ENCODE peak calls at places on chromosome 5, in seven cellular contexts. U is spleen, S is GM12865, R is fibroblast of lung, O is nephron progenitor cell, L is ovary, C is RWPE1. M is an unnamed sample.

GRCh38 chr5:139361821-139362429 is 20.3 kb downstream of the PAIP2 start:
- DNase-seq in U (peak), S (no peak), R (no peak), O (no peak), L (no peak), C (no peak), M (no peak)

GRCh38 chr5:79971156-79971555 is 19.9 kb downstream of the MTX3 start:
- DNase-seq in U (no peak), S (no peak), R (peak), O (no peak), L (no peak), C (peak), M (no peak)

GRCh38 chr5:169538935-169539334 is 44.6 kb upstream of the SPDL1 start:
- DNase-seq in U (no peak), S (no peak), R (no peak), O (no peak), L (no peak), C (no peak), M (no peak)

GRCh38 chr5:139904566-139905400 is 109.2 kb downstream of the PSD2 start:
- DNase-seq in U (peak), S (no peak), R (no peak), O (peak), L (peak), C (no peak), M (no peak)

GRCh38 chr5:36414869-36415282 is 113.2 kb upstream of the RANBP3L start:
- DNase-seq in U (no peak), S (peak), R (peak), O (peak), L (no peak), C (peak), M (no peak)

GRCh38 chr5:53557386-53557785 is 3.1 kb upstream of the NDUFS4 start:
- DNase-seq in U (no peak), S (no peak), R (no peak), O (no peak), L (no peak), C (no peak), M (no peak)

GRCh38 chr5:78291687-78292086 is 2.8 kb downstream of the AP3B1 start:
- DNase-seq in U (no peak), S (no peak), R (no peak), O (no peak), L (no peak), C (no peak), M (no peak)

GRCh38 chr5:86974910-86975309 is 292.8 kb upstream of the RASA1 start:
- DNase-seq in U (no peak), S (no peak), R (peak), O (no peak), L (no peak), C (no peak), M (no peak)

GRCh38 chr5:463952-464351 is 21.0 kb downstream of the EXOC3 start:
- DNase-seq in U (peak), S (peak), R (no peak), O (no peak), L (no peak), C (no peak), M (no peak)

GRCh38 chr5:109045710-109046109 is 298.0 kb downstream of the FER start:
- DNase-seq in U (no peak), S (no peak), R (peak), O (no peak), L (no peak), C (no peak), M (no peak)

GRCh38 chr5:128844354-128844923 is 120.8 kb upstream of the SLC27A6 start:
- DNase-seq in U (no peak), S (no peak), R (peak), O (no peak), L (no peak), C (peak), M (no peak)

GRCh38 chr5:42691413-42691861 is 65.2 kb upstream of the CCDC152 start:
- DNase-seq in U (peak), S (no peak), R (peak), O (no peak), L (no peak), C (no peak), M (no peak)

GRCh38 chr5:114789773-114790402 is 379.8 kb downstream of the TRIM36 start:
- DNase-seq in U (no peak), S (peak), R (peak), O (no peak), L (no peak), C (peak), M (no peak)

GRCh38 chr5:103973669-103974068 is 411.1 kb upstream of the NUDT12 start:
- DNase-seq in U (no peak), S (no peak), R (no peak), O (no peak), L (no peak), C (no peak), M (no peak)

GRCh38 chr5:177369050-177369912 is 11.6 kb downstream of the RGS14 start:
- DNase-seq in U (no peak), S (peak), R (no peak), O (peak), L (no peak), C (peak), M (no peak)

GRCh38 chr5:119445544-119445943 is 6.8 kb upstream of the HSD17B4 start:
- DNase-seq in U (no peak), S (no peak), R (no peak), O (no peak), L (no peak), C (no peak), M (no peak)
- TF ChIP-seq CTCF in U (no peak), S (no peak), R (no peak), O (no peak), L (no peak), C (no peak), M (no peak)

GRCh38 chr5:179812135-179812825 is 5.6 kb upstream of the MGAT4B start:
- DNase-seq in U (peak), S (no peak), R (no peak), O (no peak), L (no peak), C (no peak), M (no peak)

GRCh38 chr5:179815491-179816249 is 5.0 kb upstream of the SQSTM1 start:
- DNase-seq in U (no peak), S (no peak), R (no peak), O (no peak), L (no peak), C (no peak), M (no peak)

GRCh38 chr5:179816401-179817070 is 4.2 kb upstream of the SQSTM1 start:
- DNase-seq in U (peak), S (no peak), R (no peak), O (no peak), L (peak), C (no peak), M (no peak)

GRCh38 chr5:179814090-179814489 is 6.6 kb upstream of the SQSTM1 start:
- DNase-seq in U (no peak), S (no peak), R (no peak), O (no peak), L (no peak), C (no peak), M (no peak)

GRCh38 chr5:179812997-179813607 is 6.4 kb upstream of the MGAT4B start:
- DNase-seq in U (no peak), S (no peak), R (no peak), O (no peak), L (no peak), C (no peak), M (no peak)
- TF ChIP-seq CTCF in U (no peak), S (no peak), R (no peak), O (no peak), L (no peak), C (no peak), M (no peak)

DNA sequence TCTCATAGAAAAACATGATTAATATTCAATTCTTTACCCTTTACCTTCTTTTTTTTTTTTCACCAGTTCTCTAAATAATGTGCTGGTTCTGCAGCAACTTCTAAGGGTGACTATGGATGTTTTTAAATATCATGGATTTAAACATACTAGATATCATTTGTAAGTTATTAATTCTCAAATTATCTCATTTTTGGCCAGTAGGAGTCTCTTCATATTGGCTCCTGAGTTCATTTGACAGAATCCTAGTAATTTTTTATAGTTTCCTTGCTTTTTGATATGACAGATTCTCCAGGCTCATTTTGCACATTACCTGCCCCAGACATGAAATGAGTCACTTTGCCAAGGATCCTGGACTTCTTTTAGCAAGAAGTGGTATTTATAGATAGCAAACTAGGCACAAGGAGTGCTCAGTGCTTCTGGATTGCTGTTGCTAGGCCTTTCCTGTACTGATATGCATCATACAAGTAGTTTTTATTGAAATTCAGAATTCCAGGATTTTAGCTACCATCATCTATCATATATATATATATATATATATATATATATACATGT is 201.3 kb upstream of the IL12B start:
- DNase-seq in U (no peak), S (no peak), R (no peak), O (no peak), L (no peak), C (no peak), M (no peak)
- TF ChIP-seq CTCF in U (no peak), S (no peak), R (no peak), O (no peak), L (no peak), C (peak), M (no peak)

GRCh38 chr5:1540166-1540565 is 16.4 kb upstream of the LPCAT1 start:
- DNase-seq in U (peak), S (peak), R (no peak), O (no peak), L (no peak), C (no peak), M (no peak)
- TF ChIP-seq CTCF in U (no peak), S (peak), R (no peak), O (no peak), L (no peak), C (no peak), M (no peak)

M was measured in mesothelial cell of epicardium.